ENCODE peak calls at places on chromosomes 5 and 9, in seven cellular contexts. W is HCT116, O is sigmoid colon, R is H1, F is Panc1, L is GM12878, C is upper lobe of left lung. T is an unnamed sample.

GRCh38 chr5:10288600-10289213 is 19.0 kb downstream of the CMBL start:
- DNase-seq in W (no peak), O (no peak), R (no peak), F (no peak), L (no peak), C (peak), T (peak)

GRCh38 chr5:55429707-55430253 is 105.0 kb downstream of the PLPP1 start:
- DNase-seq in W (no peak), O (no peak), R (no peak), F (no peak), L (no peak), C (peak), T (no peak)

GRCh38 chr5:179275381-179275878 is 69.8 kb downstream of the ADAMTS2 start:
- DNase-seq in W (no peak), O (no peak), R (no peak), F (no peak), L (no peak), C (no peak), T (no peak)

GRCh38 chr9:101995231-101995630 is 256.8 kb upstream of the GRIN3A start:
- DNase-seq in W (no peak), O (no peak), R (no peak), F (no peak), L (no peak), C (no peak), T (no peak)

GRCh38 chr5:9924614-9925013 is 294.5 kb upstream of the TAS2R1 start:
- DNase-seq in W (peak), O (no peak), R (no peak), F (peak), L (peak), C (no peak), T (no peak)

GRCh38 chr9:26954050-26954508 is 2.1 kb upstream of the IFT74 start:
- DNase-seq in W (no peak), O (no peak), R (no peak), F (no peak), L (no peak), C (no peak), T (no peak)

GRCh38 chr5:179679014-179679674 is 1.7 kb downstream of the CBY3 start:
- DNase-seq in W (no peak), O (peak), R (peak), F (no peak), L (no peak), C (peak), T (peak)

GRCh38 chr5:142655339-142656267 is 30.3 kb downstream of the FGF1 start:
- DNase-seq in W (peak), O (peak), R (peak), F (peak), L (no peak), C (peak), T (peak)

GRCh38 chr9:129136446-129137049 is 25.3 kb downstream of the PTPA start:
- DNase-seq in W (no peak), O (no peak), R (no peak), F (no peak), L (no peak), C (peak), T (no peak)

GRCh38 chr5:152995214-152995725 is 495.2 kb upstream of the GRIA1 start:
- DNase-seq in W (no peak), O (no peak), R (no peak), F (no peak), L (no peak), C (no peak), T (no peak)

GRCh38 chr9:123928471-123929176 is 1.3 kb downstream of the DENND1A start:
- DNase-seq in W (no peak), O (no peak), R (no peak), F (no peak), L (no peak), C (no peak), T (no peak)

GRCh38 chr9:82549174-82549821 is 513.6 kb downstream of the RASEF start:
- DNase-seq in W (no peak), O (no peak), R (no peak), F (no peak), L (no peak), C (no peak), T (no peak)

GRCh38 chr9:137447722-137448568 is 6.8 kb upstream of the ENTPD8 start:
- DNase-seq in W (no peak), O (no peak), R (no peak), F (no peak), L (no peak), C (peak), T (no peak)

GRCh38 chr5:179185256-179186091 is 125.3 kb downstream of the ZNF354C start:
- DNase-seq in W (no peak), O (no peak), R (no peak), F (no peak), L (no peak), C (peak), T (no peak)

GRCh38 chr5:168317521-168318147 is 26.2 kb downstream of the WWC1 start:
- DNase-seq in W (peak), O (no peak), R (no peak), F (peak), L (no peak), C (no peak), T (no peak)

GRCh38 chr9:99905833-99906402 is 536 bp upstream of the STX17 start:
- DNase-seq in W (no peak), O (no peak), R (no peak), F (no peak), L (no peak), C (no peak), T (no peak)

GRCh38 chr5:13408616-13409015 is 535.9 kb downstream of the DNAH5 start:
- DNase-seq in W (no peak), O (no peak), R (no peak), F (no peak), L (no peak), C (no peak), T (no peak)

GRCh38 chr5:125486634-125487033 is 740.2 kb upstream of the ZNF608 start:
- DNase-seq in W (no peak), O (no peak), R (no peak), F (no peak), L (no peak), C (no peak), T (no peak)

GRCh38 chr9:78539904-78540303 is 243.0 kb downstream of the PSAT1 start:
- DNase-seq in W (no peak), O (no peak), R (no peak), F (peak), L (no peak), C (no peak), T (no peak)

GRCh38 chr9:121206516-121207370 is 5.1 kb upstream of the RAB14 start:
- DNase-seq in W (no peak), O (no peak), R (no peak), F (no peak), L (no peak), C (no peak), T (no peak)

GRCh38 chr9:127876764-127877562 is 512 bp downstream of the AK1 start:
- DNase-seq in W (no peak), O (peak), R (no peak), F (no peak), L (no peak), C (peak), T (no peak)

GRCh38 chr9:127874301-127875216 is 2.9 kb downstream of the AK1 start:
- DNase-seq in W (no peak), O (peak), R (no peak), F (no peak), L (no peak), C (no peak), T (peak)

GRCh38 chr9:127876026-127876763 is 1.3 kb downstream of the AK1 start:
- DNase-seq in W (no peak), O (no peak), R (no peak), F (no peak), L (no peak), C (no peak), T (no peak)

GRCh38 chr9:127873886-127874285 is 3.6 kb downstream of the AK1 start:
- DNase-seq in W (no peak), O (peak), R (no peak), F (no peak), L (no peak), C (peak), T (peak)

GRCh38 chr9:127875306-127875966 is 2.0 kb downstream of the AK1 start:
- DNase-seq in W (no peak), O (peak), R (no peak), F (no peak), L (no peak), C (no peak), T (no peak)
- TF ChIP-seq POLR2AphosphoS5 in W (no peak), O (no peak), R (no peak), F (no peak), L (no peak), C (no peak), T (no peak)

DNA sequence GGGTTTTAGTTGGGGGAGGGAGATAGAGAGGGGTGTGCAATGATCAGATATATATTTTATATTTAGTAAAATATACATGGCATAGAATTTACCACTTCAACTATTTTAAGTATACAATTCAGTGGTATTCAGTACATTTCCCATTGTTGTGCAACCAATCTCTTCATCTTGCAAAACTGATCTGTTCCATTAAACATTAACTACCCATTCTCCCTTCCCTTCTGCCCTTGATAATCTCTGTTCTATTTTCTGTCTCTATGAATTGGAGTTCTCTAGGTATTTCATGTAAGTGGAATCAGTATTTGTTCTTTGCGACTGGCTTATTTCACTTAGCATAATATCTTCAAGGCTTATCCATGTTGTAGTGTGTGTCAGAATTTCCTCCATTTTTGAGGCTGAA is 38.6 kb downstream of the TGFBI start:
- DNase-seq in W (no peak), O (no peak), R (no peak), F (no peak), L (no peak), C (no peak), T (no peak)
- TF ChIP-seq CTCF in W (no peak), O (no peak), R (no peak), F (no peak), L (no peak), C (no peak), T (no peak)

GRCh38 chr5:72252574-72253155 is 67.4 kb downstream of the MRPS27 start:
- DNase-seq in W (no peak), O (no peak), R (no peak), F (no peak), L (no peak), C (no peak), T (peak)
- TF ChIP-seq POLR2AphosphoS5 in W (no peak), O (no peak), R (no peak), F (no peak), L (no peak), C (no peak), T (no peak)

GRCh38 chr5:4295663-4296339 is 700.2 kb downstream of the IRX1 start:
- DNase-seq in W (no peak), O (no peak), R (peak), F (no peak), L (no peak), C (no peak), T (no peak)
- TF ChIP-seq CTCF in W (no peak), O (no peak), R (peak), F (peak), L (no peak), C (no peak), T (no peak)

DNA sequence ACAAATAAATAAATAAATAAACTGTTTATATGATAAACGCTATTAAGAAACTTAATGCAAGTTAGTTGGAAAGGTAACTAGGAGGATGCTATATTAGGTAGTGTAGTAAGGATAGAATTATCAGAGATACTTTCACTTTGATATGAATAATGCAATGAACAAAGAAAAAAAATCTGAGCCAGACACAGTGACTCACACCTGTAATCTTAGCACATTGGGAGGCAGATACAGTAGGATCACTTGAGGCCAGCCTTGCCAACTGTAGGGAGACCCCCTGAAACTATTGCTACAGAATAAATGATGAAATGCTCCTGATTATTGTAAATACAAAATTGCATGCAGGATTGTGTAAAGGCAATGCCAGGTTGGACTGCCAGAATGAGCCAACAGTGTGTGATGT is 109.2 kb downstream of the ANXA2R start:
- DNase-seq in W (no peak), O (no peak), R (no peak), F (no peak), L (no peak), C (no peak), T (no peak)
- TF ChIP-seq POLR2AphosphoS5 in W (no peak), O (no peak), R (no peak), F (no peak), L (no peak), C (no peak), T (no peak)

GRCh38 chr5:111777382-111777781 is 20.4 kb upstream of the NREP start:
- DNase-seq in W (no peak), O (no peak), R (no peak), F (no peak), L (no peak), C (no peak), T (no peak)

GRCh38 chr5:111776903-111777302 is 19.9 kb upstream of the NREP start:
- DNase-seq in W (no peak), O (no peak), R (no peak), F (no peak), L (no peak), C (no peak), T (no peak)

GRCh38 chr5:111775224-111775623 is 18.2 kb upstream of the NREP start:
- DNase-seq in W (no peak), O (no peak), R (no peak), F (no peak), L (no peak), C (no peak), T (no peak)

GRCh38 chr5:111774525-111774924 is 17.5 kb upstream of the NREP start:
- DNase-seq in W (no peak), O (no peak), R (no peak), F (no peak), L (no peak), C (no peak), T (no peak)

GRCh38 chr5:111772456-111772855 is 15.5 kb upstream of the NREP start:
- DNase-seq in W (no peak), O (no peak), R (no peak), F (no peak), L (no peak), C (no peak), T (no peak)
- TF ChIP-seq CTCF in W (peak), O (no peak), R (no peak), F (no peak), L (no peak), C (no peak), T (no peak)

GRCh38 chr5:150075806-150076205 is 10.5 kb downstream of the CSF1R start:
- DNase-seq in W (no peak), O (no peak), R (no peak), F (no peak), L (no peak), C (no peak), T (no peak)
- TF ChIP-seq POLR2AphosphoS5 in W (no peak), O (no peak), R (no peak), F (no peak), L (no peak), C (no peak), T (no peak)

DNA sequence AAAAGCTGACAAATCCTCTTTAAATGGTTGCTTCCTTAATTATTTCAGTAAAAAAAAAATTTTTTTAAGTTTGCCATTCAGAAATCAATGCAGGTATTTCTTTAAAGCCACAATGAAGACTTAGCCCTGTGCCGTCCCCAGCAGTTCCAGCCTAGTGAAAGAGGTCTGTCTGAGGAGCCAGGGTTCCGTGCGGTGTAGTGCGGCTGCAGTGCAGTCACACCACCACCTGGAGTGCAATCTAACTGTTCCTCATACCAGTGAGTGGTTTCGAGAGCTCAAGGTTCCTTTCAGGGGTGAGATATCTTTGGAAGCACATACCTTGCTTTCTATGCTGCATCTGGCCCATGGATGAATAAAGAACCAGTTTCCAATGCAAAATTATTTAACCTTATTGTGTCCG is 87.5 kb downstream of the FANCC start:
- DNase-seq in W (no peak), O (no peak), R (no peak), F (no peak), L (no peak), C (no peak), T (no peak)
- TF ChIP-seq CTCF in W (peak), O (no peak), R (no peak), F (no peak), L (no peak), C (no peak), T (no peak)

GRCh38 chr5:176166427-176166826 is 71.8 kb upstream of the SIMC1 start:
- DNase-seq in W (peak), O (no peak), R (no peak), F (no peak), L (no peak), C (no peak), T (no peak)

GRCh38 chr5:176157656-176158055 is 80.6 kb upstream of the SIMC1 start:
- DNase-seq in W (no peak), O (no peak), R (no peak), F (no peak), L (no peak), C (no peak), T (no peak)

GRCh38 chr5:176155882-176156497 is 82.2 kb upstream of the SIMC1 start:
- DNase-seq in W (no peak), O (no peak), R (no peak), F (no peak), L (no peak), C (no peak), T (no peak)

GRCh38 chr5:176162206-176162605 is 76.0 kb upstream of the SIMC1 start:
- DNase-seq in W (no peak), O (no peak), R (no peak), F (no peak), L (no peak), C (no peak), T (no peak)

GRCh38 chr5:176161431-176161830 is 76.8 kb upstream of the SIMC1 start:
- DNase-seq in W (no peak), O (no peak), R (no peak), F (no peak), L (no peak), C (no peak), T (no peak)
- TF ChIP-seq POLR2AphosphoS5 in W (no peak), O (no peak), R (no peak), F (no peak), L (no peak), C (no peak), T (no peak)